ENCODE peak calls at places on chromosomes 7 and 10, in eight cellular contexts. One of them, this sample, is unnamed.

GRCh38 chr10:75773139-75773801 is 341.8 kb downstream of the LRMDA start:
- DNase-seq in endodermal cell: no peak
- DNase-seq in H7: no peak
- DNase-seq in lung: no peak
- DNase-seq in sigmoid colon: no peak
- DNase-seq in esophagus muscularis mucosa: no peak
- DNase-seq in aorta: no peak
- DNase-seq in fibroblast of lung: peak; percentile 93
- DNase-seq in this sample: peak; percentile 41

GRCh38 chr7:55770778-55771177 is 91.8 kb downstream of the SEPTIN14 start:
- DNase-seq in endodermal cell: no peak
- DNase-seq in H7: no peak
- DNase-seq in lung: no peak
- DNase-seq in sigmoid colon: no peak
- DNase-seq in esophagus muscularis mucosa: no peak
- DNase-seq in aorta: no peak
- DNase-seq in fibroblast of lung: no peak
- DNase-seq in this sample: no peak

GRCh38 chr7:130070900-130071622 is 727 bp downstream of the KLHDC10 start:
- DNase-seq in endodermal cell: no peak
- DNase-seq in H7: no peak
- DNase-seq in lung: no peak
- DNase-seq in sigmoid colon: no peak
- DNase-seq in esophagus muscularis mucosa: no peak
- DNase-seq in aorta: no peak
- DNase-seq in fibroblast of lung: no peak
- DNase-seq in this sample: peak; percentile 28

GRCh38 chr7:96017877-96018276 is 245.5 kb downstream of the DYNC1I1 start:
- DNase-seq in endodermal cell: peak; percentile 67
- DNase-seq in H7: no peak
- DNase-seq in lung: no peak
- DNase-seq in sigmoid colon: no peak
- DNase-seq in esophagus muscularis mucosa: no peak
- DNase-seq in aorta: no peak
- DNase-seq in fibroblast of lung: no peak
- DNase-seq in this sample: no peak

GRCh38 chr10:116880716-116881440 is 31.6 kb downstream of the ENO4 start:
- DNase-seq in endodermal cell: no peak
- DNase-seq in H7: no peak
- DNase-seq in lung: no peak
- DNase-seq in sigmoid colon: no peak
- DNase-seq in esophagus muscularis mucosa: peak; percentile 86
- DNase-seq in aorta: no peak
- DNase-seq in fibroblast of lung: peak; percentile 3
- DNase-seq in this sample: no peak

GRCh38 chr7:143361552-143362125 is 874 bp downstream of the FAM131B start:
- DNase-seq in endodermal cell: peak; percentile 75
- DNase-seq in H7: peak; percentile 94
- DNase-seq in lung: no peak
- DNase-seq in sigmoid colon: peak; percentile 54
- DNase-seq in esophagus muscularis mucosa: no peak
- DNase-seq in aorta: no peak
- DNase-seq in fibroblast of lung: no peak
- DNase-seq in this sample: no peak

GRCh38 chr7:127765150-127765549 is 113.2 kb downstream of the SND1 start:
- DNase-seq in endodermal cell: no peak
- DNase-seq in H7: no peak
- DNase-seq in lung: no peak
- DNase-seq in sigmoid colon: no peak
- DNase-seq in esophagus muscularis mucosa: no peak
- DNase-seq in aorta: no peak
- DNase-seq in fibroblast of lung: no peak
- DNase-seq in this sample: no peak

GRCh38 chr7:138776156-138776833 is 21.5 kb upstream of the TMEM213 start:
- DNase-seq in endodermal cell: no peak
- DNase-seq in H7: no peak
- DNase-seq in lung: peak; percentile 37
- DNase-seq in sigmoid colon: no peak
- DNase-seq in esophagus muscularis mucosa: no peak
- DNase-seq in aorta: no peak
- DNase-seq in fibroblast of lung: no peak
- DNase-seq in this sample: no peak

GRCh38 chr10:84076540-84077195 is 62.6 kb upstream of the GHITM start:
- DNase-seq in endodermal cell: peak; percentile 81
- DNase-seq in H7: peak; percentile 56
- DNase-seq in lung: no peak
- DNase-seq in sigmoid colon: no peak
- DNase-seq in esophagus muscularis mucosa: peak; percentile 84
- DNase-seq in aorta: no peak
- DNase-seq in fibroblast of lung: no peak
- DNase-seq in this sample: peak; percentile 36

GRCh38 chr10:72981882-72982529 is 27.4 kb upstream of the PLA2G12B start:
- DNase-seq in endodermal cell: no peak
- DNase-seq in H7: no peak
- DNase-seq in lung: no peak
- DNase-seq in sigmoid colon: no peak
- DNase-seq in esophagus muscularis mucosa: no peak
- DNase-seq in aorta: no peak
- DNase-seq in fibroblast of lung: no peak
- DNase-seq in this sample: no peak

GRCh38 chr10:119235381-119235780 is 28.0 kb downstream of the GRK5 start:
- DNase-seq in endodermal cell: no peak
- DNase-seq in H7: no peak
- DNase-seq in lung: no peak
- DNase-seq in sigmoid colon: no peak
- DNase-seq in esophagus muscularis mucosa: no peak
- DNase-seq in aorta: no peak
- DNase-seq in fibroblast of lung: peak; percentile 38
- DNase-seq in this sample: peak; percentile 45

GRCh38 chr10:63666836-63667383 is 145.7 kb downstream of the REEP3 start:
- DNase-seq in endodermal cell: no peak
- DNase-seq in H7: no peak
- DNase-seq in lung: no peak
- DNase-seq in sigmoid colon: no peak
- DNase-seq in esophagus muscularis mucosa: no peak
- DNase-seq in aorta: no peak
- DNase-seq in fibroblast of lung: peak; percentile 99
- DNase-seq in this sample: peak; percentile 96

GRCh38 chr10:70596110-70596798 is 6.3 kb downstream of the PRF1 start:
- DNase-seq in endodermal cell: no peak
- DNase-seq in H7: no peak
- DNase-seq in lung: peak; percentile 29
- DNase-seq in sigmoid colon: no peak
- DNase-seq in esophagus muscularis mucosa: no peak
- DNase-seq in aorta: peak; percentile 59
- DNase-seq in fibroblast of lung: no peak
- DNase-seq in this sample: no peak

GRCh38 chr10:46516660-46517416 is 39.6 kb downstream of the GPRIN2 start:
- DNase-seq in endodermal cell: peak; percentile 54
- DNase-seq in H7: no peak
- DNase-seq in lung: no peak
- DNase-seq in sigmoid colon: no peak
- DNase-seq in esophagus muscularis mucosa: no peak
- DNase-seq in aorta: peak; percentile 57
- DNase-seq in fibroblast of lung: peak; percentile 81
- DNase-seq in this sample: peak; percentile 94

GRCh38 chr7:150519310-150519709 is 4.6 kb downstream of the GIMAP7 start:
- DNase-seq in endodermal cell: no peak
- DNase-seq in H7: no peak
- DNase-seq in lung: no peak
- DNase-seq in sigmoid colon: no peak
- DNase-seq in esophagus muscularis mucosa: no peak
- DNase-seq in aorta: no peak
- DNase-seq in fibroblast of lung: no peak
- DNase-seq in this sample: no peak
- H3K4me3 ChIP-seq in endodermal cell: no peak overlapping the region
- H3K4me3 ChIP-seq in H7: no peak overlapping the region
- H3K4me3 ChIP-seq in lung: no peak overlapping the region
- H3K4me3 ChIP-seq in sigmoid colon: no peak overlapping the region
- H3K4me3 ChIP-seq in esophagus muscularis mucosa: peak overlapping the region; percentile 44
- H3K4me3 ChIP-seq in aorta: no peak overlapping the region
- H3K4me3 ChIP-seq in fibroblast of lung: no peak overlapping the region
- H3K4me3 ChIP-seq in this sample: no peak overlapping the region

GRCh38 chr7:116955801-116956514 is 2.7 kb downstream of the ST7 start:
- DNase-seq in endodermal cell: no peak
- DNase-seq in H7: no peak
- DNase-seq in lung: no peak
- DNase-seq in sigmoid colon: no peak
- DNase-seq in esophagus muscularis mucosa: no peak
- DNase-seq in aorta: no peak
- DNase-seq in fibroblast of lung: peak; percentile 59
- DNase-seq in this sample: peak; percentile 84
- H3K4me3 ChIP-seq in endodermal cell: no peak overlapping the region
- H3K4me3 ChIP-seq in H7: no peak overlapping the region
- H3K4me3 ChIP-seq in lung: no peak overlapping the region
- H3K4me3 ChIP-seq in sigmoid colon: no peak overlapping the region
- H3K4me3 ChIP-seq in esophagus muscularis mucosa: no peak overlapping the region
- H3K4me3 ChIP-seq in aorta: no peak overlapping the region
- H3K4me3 ChIP-seq in fibroblast of lung: no peak overlapping the region
- H3K4me3 ChIP-seq in this sample: peak overlapping the region; percentile 95

DNA sequence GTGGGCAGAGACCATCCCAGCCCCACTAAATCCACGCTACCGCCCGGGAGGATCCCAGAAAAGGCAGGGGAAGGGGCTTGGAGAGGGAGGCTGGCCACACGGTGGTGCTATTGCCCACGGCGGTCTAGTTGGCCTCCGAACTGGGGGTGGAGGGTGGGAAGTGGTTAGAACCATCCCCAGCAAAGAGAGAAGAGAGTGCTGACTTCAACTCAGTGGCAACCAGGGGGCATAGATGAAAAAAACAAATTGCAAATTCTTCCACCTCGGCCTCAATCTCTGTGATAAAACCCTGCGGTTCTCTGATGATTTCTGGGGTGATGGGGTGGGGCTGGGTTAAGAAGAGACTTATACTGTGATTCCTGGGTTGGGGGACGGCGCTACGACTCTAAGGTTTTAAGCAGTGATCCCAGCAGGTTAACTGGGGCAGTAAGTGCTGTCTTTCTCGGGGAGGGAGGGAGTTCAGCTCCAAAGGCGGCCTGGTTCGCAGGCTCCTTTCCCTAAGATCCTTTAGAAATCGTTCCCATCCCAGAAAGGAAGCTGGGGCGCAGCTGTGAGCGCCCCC is 154.5 kb upstream of the LYZL2 start:
- DNase-seq in endodermal cell: peak; percentile 96
- DNase-seq in H7: peak; percentile 95
- DNase-seq in lung: peak; percentile 85
- DNase-seq in sigmoid colon: peak; percentile 94
- DNase-seq in esophagus muscularis mucosa: peak; percentile 94
- DNase-seq in aorta: peak; percentile 97
- DNase-seq in fibroblast of lung: peak; percentile 93
- DNase-seq in this sample: peak; percentile 95
- H3K4me3 ChIP-seq in endodermal cell: peak overlapping the region; percentile 81
- H3K4me3 ChIP-seq in H7: peak overlapping the region; percentile 32
- H3K4me3 ChIP-seq in lung: no peak overlapping the region
- H3K4me3 ChIP-seq in sigmoid colon: peak overlapping the region; percentile 66
- H3K4me3 ChIP-seq in esophagus muscularis mucosa: peak overlapping the region; percentile 80
- H3K4me3 ChIP-seq in aorta: peak overlapping the region; percentile 83
- H3K4me3 ChIP-seq in fibroblast of lung: no peak overlapping the region
- H3K4me3 ChIP-seq in this sample: peak overlapping the region; percentile 26

GRCh38 chr7:43116451-43116850 is 4.0 kb downstream of the HECW1 start:
- DNase-seq in endodermal cell: no peak
- DNase-seq in H7: no peak
- DNase-seq in lung: no peak
- DNase-seq in sigmoid colon: no peak
- DNase-seq in esophagus muscularis mucosa: peak; percentile 62
- DNase-seq in aorta: no peak
- DNase-seq in fibroblast of lung: no peak
- DNase-seq in this sample: no peak

GRCh38 chr7:43112941-43113621 is 634 bp downstream of the HECW1 start:
- DNase-seq in endodermal cell: peak; percentile 90
- DNase-seq in H7: peak; percentile 91
- DNase-seq in lung: no peak
- DNase-seq in sigmoid colon: peak; percentile 64
- DNase-seq in esophagus muscularis mucosa: peak; percentile 84
- DNase-seq in aorta: peak; percentile 75
- DNase-seq in fibroblast of lung: peak; percentile 63
- DNase-seq in this sample: peak; percentile 34

GRCh38 chr7:43114451-43114765 is 2.0 kb downstream of the HECW1 start:
- DNase-seq in endodermal cell: no peak
- DNase-seq in H7: no peak
- DNase-seq in lung: no peak
- DNase-seq in sigmoid colon: no peak
- DNase-seq in esophagus muscularis mucosa: no peak
- DNase-seq in aorta: no peak
- DNase-seq in fibroblast of lung: no peak
- DNase-seq in this sample: no peak

GRCh38 chr7:43112088-43112940 is at the start of gene HECW1:
- DNase-seq in endodermal cell: peak; percentile 79
- DNase-seq in H7: peak; percentile 79
- DNase-seq in lung: no peak
- DNase-seq in sigmoid colon: no peak
- DNase-seq in esophagus muscularis mucosa: no peak
- DNase-seq in aorta: no peak
- DNase-seq in fibroblast of lung: no peak
- DNase-seq in this sample: no peak

GRCh38 chr7:43113622-43114450 is 1.4 kb downstream of the HECW1 start:
- DNase-seq in endodermal cell: peak; percentile 54
- DNase-seq in H7: no peak
- DNase-seq in lung: no peak
- DNase-seq in sigmoid colon: no peak
- DNase-seq in esophagus muscularis mucosa: peak; percentile 90
- DNase-seq in aorta: no peak
- DNase-seq in fibroblast of lung: peak; percentile 10
- DNase-seq in this sample: peak; percentile 9
- H3K4me3 ChIP-seq in endodermal cell: peak overlapping the region; percentile 79
- H3K4me3 ChIP-seq in H7: peak overlapping the region; percentile 68
- H3K4me3 ChIP-seq in lung: no peak overlapping the region
- H3K4me3 ChIP-seq in sigmoid colon: peak overlapping the region; percentile 32
- H3K4me3 ChIP-seq in esophagus muscularis mucosa: peak overlapping the region; percentile 49
- H3K4me3 ChIP-seq in aorta: no peak overlapping the region
- H3K4me3 ChIP-seq in fibroblast of lung: peak overlapping the region; percentile 39
- H3K4me3 ChIP-seq in this sample: no peak overlapping the region

GRCh38 chr7:2102375-2102723 is 130.4 kb downstream of the MAD1L1 start:
- DNase-seq in endodermal cell: no peak
- DNase-seq in H7: no peak
- DNase-seq in lung: no peak
- DNase-seq in sigmoid colon: no peak
- DNase-seq in esophagus muscularis mucosa: no peak
- DNase-seq in aorta: no peak
- DNase-seq in fibroblast of lung: no peak
- DNase-seq in this sample: no peak

GRCh38 chr7:2098496-2098895 is 134.2 kb downstream of the MAD1L1 start:
- DNase-seq in endodermal cell: no peak
- DNase-seq in H7: no peak
- DNase-seq in lung: no peak
- DNase-seq in sigmoid colon: no peak
- DNase-seq in esophagus muscularis mucosa: no peak
- DNase-seq in aorta: no peak
- DNase-seq in fibroblast of lung: no peak
- DNase-seq in this sample: no peak

GRCh38 chr7:2099036-2099957 is 133.4 kb downstream of the MAD1L1 start:
- DNase-seq in endodermal cell: no peak
- DNase-seq in H7: no peak
- DNase-seq in lung: no peak
- DNase-seq in sigmoid colon: no peak
- DNase-seq in esophagus muscularis mucosa: no peak
- DNase-seq in aorta: no peak
- DNase-seq in fibroblast of lung: no peak
- DNase-seq in this sample: peak; percentile 54

GRCh38 chr7:2101630-2102374 is 130.9 kb downstream of the MAD1L1 start:
- DNase-seq in endodermal cell: no peak
- DNase-seq in H7: no peak
- DNase-seq in lung: no peak
- DNase-seq in sigmoid colon: no peak
- DNase-seq in esophagus muscularis mucosa: no peak
- DNase-seq in aorta: no peak
- DNase-seq in fibroblast of lung: no peak
- DNase-seq in this sample: no peak

GRCh38 chr7:2100278-2101205 is 132.2 kb downstream of the MAD1L1 start:
- DNase-seq in endodermal cell: no peak
- DNase-seq in H7: peak; percentile 77
- DNase-seq in lung: no peak
- DNase-seq in sigmoid colon: no peak
- DNase-seq in esophagus muscularis mucosa: no peak
- DNase-seq in aorta: no peak
- DNase-seq in fibroblast of lung: no peak
- DNase-seq in this sample: no peak
- H3K4me3 ChIP-seq in endodermal cell: no peak overlapping the region
- H3K4me3 ChIP-seq in H7: no peak overlapping the region
- H3K4me3 ChIP-seq in lung: no peak overlapping the region
- H3K4me3 ChIP-seq in sigmoid colon: no peak overlapping the region
- H3K4me3 ChIP-seq in esophagus muscularis mucosa: no peak overlapping the region
- H3K4me3 ChIP-seq in aorta: no peak overlapping the region
- H3K4me3 ChIP-seq in fibroblast of lung: no peak overlapping the region
- H3K4me3 ChIP-seq in this sample: no peak overlapping the region

This sample was measured in fibroblast of the aortic adventitia.